ENCODE peak calls at places on chromosomes 4 and X, in nine cellular contexts. T is choroid plexus epithelial cell, L is cardiac muscle cell, D is adrenal gland, R is lower leg skin, E is endothelial cell, O is BJ, K is natural killer cell, N is upper lobe of left lung. P is an unnamed sample.

GRCh38 chr4:65502151-65502691 is 168.1 kb downstream of the EPHA5 start:
- DNase-seq in T (peak), L (peak), D (no peak), R (no peak), E (no peak), O (peak), K (no peak), N (no peak), P (no peak)

GRCh38 chr4:59570850-59571476 is 1629.2 kb upstream of the ADGRL3 start:
- DNase-seq in T (peak), L (no peak), D (no peak), R (no peak), E (no peak), O (no peak), K (no peak), N (no peak), P (no peak)

GRCh38 chr4:140755811-140756291 is 334 bp downstream of the TBC1D9 start:
- DNase-seq in T (peak), L (peak), D (peak), R (peak), E (peak), O (no peak), K (no peak), N (peak), P (peak)

GRCh38 chr4:16591867-16592266 is 306.6 kb downstream of the LDB2 start:
- DNase-seq in T (peak), L (peak), D (no peak), R (no peak), E (no peak), O (no peak), K (no peak), N (no peak), P (no peak)

GRCh38 chr4:1206299-1207156 is 34.1 kb upstream of the SPON2 start:
- DNase-seq in T (no peak), L (no peak), D (no peak), R (peak), E (no peak), O (no peak), K (no peak), N (peak), P (no peak)

GRCh38 chr4:121822796-121823504 is 733 bp downstream of the CCNA2 start:
- DNase-seq in T (peak), L (peak), D (peak), R (no peak), E (peak), O (no peak), K (peak), N (peak), P (peak)

GRCh38 chr4:7392438-7393374 is 42.0 kb downstream of the PSAPL1 start:
- DNase-seq in T (peak), L (peak), D (no peak), R (no peak), E (peak), O (no peak), K (no peak), N (peak), P (no peak)

GRCh38 chrX:39418936-39419659 is 617.8 kb downstream of the MID1IP1 start:
- DNase-seq in T (no peak), L (peak), D (peak), R (no peak), E (no peak), O (no peak), K (no peak), N (peak), P (no peak)

GRCh38 chrX:74931214-74931613 is 6.0 kb upstream of the NEXMIF start:
- DNase-seq in T (no peak), L (no peak), D (no peak), R (no peak), E (peak), O (no peak), K (no peak), N (no peak), P (no peak)

GRCh38 chr4:122450847-122451246 is 5.7 kb downstream of the IL2 start:
- DNase-seq in T (peak), L (peak), D (peak), R (no peak), E (peak), O (no peak), K (no peak), N (no peak), P (no peak)

GRCh38 chr4:128766781-128767180 is 42.7 kb upstream of the JADE1 start:
- DNase-seq in T (no peak), L (no peak), D (no peak), R (no peak), E (no peak), O (no peak), K (no peak), N (no peak), P (no peak)

GRCh38 chr4:8291701-8292387 is 22.3 kb downstream of the HTRA3 start:
- DNase-seq in T (no peak), L (no peak), D (no peak), R (peak), E (no peak), O (no peak), K (no peak), N (no peak), P (no peak)

GRCh38 chrX:40755291-40756249 is 20.2 kb upstream of the MED14 start:
- DNase-seq in T (peak), L (peak), D (peak), R (no peak), E (no peak), O (no peak), K (no peak), N (no peak), P (no peak)

GRCh38 chr4:94455081-94455480 is 3.3 kb downstream of the PDLIM5 start:
- DNase-seq in T (peak), L (peak), D (peak), R (peak), E (no peak), O (no peak), K (no peak), N (peak), P (no peak)

GRCh38 chrX:19839770-19840254 is 47.6 kb downstream of the SH3KBP1 start:
- DNase-seq in T (no peak), L (no peak), D (no peak), R (no peak), E (no peak), O (no peak), K (no peak), N (no peak), P (no peak)

GRCh38 chrX:106734827-106735226 is 8.3 kb downstream of the RNF128 start:
- DNase-seq in T (no peak), L (no peak), D (no peak), R (no peak), E (no peak), O (no peak), K (no peak), N (no peak), P (no peak)

GRCh38 chrX:78111140-78111931 is 7.3 kb downstream of the PGK1 start:
- DNase-seq in T (no peak), L (no peak), D (peak), R (no peak), E (no peak), O (no peak), K (no peak), N (no peak), P (no peak)

GRCh38 chrX:71618303-71618721 is at the start of gene CXCR3:
- DNase-seq in T (no peak), L (peak), D (peak), R (no peak), E (no peak), O (no peak), K (peak), N (peak), P (peak)

GRCh38 chr4:5780831-5781480 is 70.0 kb downstream of the EVC start:
- DNase-seq in T (peak), L (peak), D (no peak), R (peak), E (no peak), O (peak), K (no peak), N (no peak), P (no peak)

GRCh38 chr4:176709417-176709816 is 83.3 kb downstream of the VEGFC start:
- DNase-seq in T (no peak), L (peak), D (no peak), R (no peak), E (no peak), O (no peak), K (no peak), N (no peak), P (no peak)

DNA sequence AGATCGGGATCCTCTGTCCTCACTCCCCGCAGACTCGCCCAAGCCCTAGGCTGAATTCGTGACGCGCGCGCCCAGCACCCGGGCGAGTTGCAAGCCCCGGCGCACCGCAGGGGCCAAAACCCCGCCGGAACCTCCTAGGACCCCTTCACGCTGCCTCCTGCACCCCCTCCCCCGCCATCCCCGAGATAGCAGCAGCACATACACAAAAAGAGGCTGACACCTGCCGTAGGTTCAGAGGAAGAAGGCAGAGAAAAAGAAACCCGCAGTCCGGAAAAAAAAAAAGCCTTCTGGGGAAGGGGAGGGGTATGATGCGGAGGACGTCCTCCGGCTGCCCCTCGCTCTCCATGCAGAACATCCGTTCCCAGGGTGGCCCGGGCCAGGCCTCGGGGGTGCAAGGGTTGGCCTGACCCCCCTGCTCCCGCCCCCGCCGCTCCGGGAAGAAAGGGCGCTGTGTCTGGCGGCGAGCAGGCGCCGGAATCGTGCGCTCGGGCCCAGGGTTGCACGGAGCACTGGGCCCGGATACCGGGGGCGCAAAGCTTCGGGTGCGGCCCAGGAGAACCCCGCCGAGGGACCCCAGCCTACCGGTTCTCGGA is 2.5 kb downstream of the NLGN4X start:
- DNase-seq in T (no peak), L (no peak), D (no peak), R (no peak), E (peak), O (no peak), K (no peak), N (no peak), P (peak)
- TF ChIP-seq CTCF in T (no peak), L (no peak), D (no peak), R (no peak), E (no peak), O (no peak), K (no peak), N (no peak), P (no peak)

DNA sequence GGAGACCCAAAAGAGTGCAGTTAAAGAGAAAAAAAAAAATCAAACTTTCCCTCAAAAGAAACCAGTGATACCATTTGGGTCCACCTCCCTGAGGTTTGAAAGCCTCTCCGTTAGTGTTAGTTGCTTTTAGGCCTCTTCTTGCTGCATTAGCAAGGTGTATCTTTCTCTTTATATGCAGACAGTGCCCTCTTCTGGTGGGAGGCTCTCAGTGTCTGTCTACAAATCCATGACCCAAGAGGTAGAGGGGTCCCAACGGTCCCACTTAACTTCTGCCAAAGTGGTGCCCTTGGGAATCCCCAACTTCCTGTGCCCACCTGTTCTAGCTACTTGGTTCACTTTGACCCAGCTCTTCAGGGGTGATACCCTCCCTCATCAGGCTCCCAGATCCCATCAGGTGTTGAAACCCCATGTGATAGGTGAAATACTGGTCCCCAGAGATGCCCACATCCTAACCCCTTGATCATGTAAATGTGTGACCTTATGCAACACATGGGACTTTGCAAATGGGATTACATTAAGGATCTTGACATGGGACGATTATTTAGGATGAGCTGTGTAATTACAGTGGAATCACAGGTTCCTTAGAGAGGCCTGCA is 63.7 kb upstream of the CD99 start:
- DNase-seq in T (peak), L (peak), D (peak), R (no peak), E (no peak), O (no peak), K (no peak), N (no peak), P (peak)
- TF ChIP-seq CTCF in T (peak), L (peak), D (peak), R (no peak), E (peak), O (peak), K (no peak), N (no peak), P (peak)

GRCh38 chrX:108292053-108292452 is 146.2 kb downstream of the COL4A6 start:
- DNase-seq in T (no peak), L (no peak), D (no peak), R (no peak), E (no peak), O (no peak), K (no peak), N (no peak), P (no peak)
- TF ChIP-seq CTCF in T (no peak), L (no peak), D (no peak), R (no peak), E (no peak), O (no peak), K (no peak), N (no peak), P (no peak)

GRCh38 chr4:180950377-180950776 is 1292.8 kb upstream of the TENM3 start:
- DNase-seq in T (no peak), L (no peak), D (no peak), R (no peak), E (no peak), O (no peak), K (no peak), N (no peak), P (no peak)

GRCh38 chr4:180949825-180950224 is 1293.4 kb upstream of the TENM3 start:
- DNase-seq in T (no peak), L (no peak), D (no peak), R (no peak), E (no peak), O (no peak), K (no peak), N (no peak), P (no peak)

GRCh38 chr4:180951312-180951711 is 1291.9 kb upstream of the TENM3 start:
- DNase-seq in T (no peak), L (no peak), D (no peak), R (no peak), E (no peak), O (no peak), K (no peak), N (no peak), P (no peak)

DNA sequence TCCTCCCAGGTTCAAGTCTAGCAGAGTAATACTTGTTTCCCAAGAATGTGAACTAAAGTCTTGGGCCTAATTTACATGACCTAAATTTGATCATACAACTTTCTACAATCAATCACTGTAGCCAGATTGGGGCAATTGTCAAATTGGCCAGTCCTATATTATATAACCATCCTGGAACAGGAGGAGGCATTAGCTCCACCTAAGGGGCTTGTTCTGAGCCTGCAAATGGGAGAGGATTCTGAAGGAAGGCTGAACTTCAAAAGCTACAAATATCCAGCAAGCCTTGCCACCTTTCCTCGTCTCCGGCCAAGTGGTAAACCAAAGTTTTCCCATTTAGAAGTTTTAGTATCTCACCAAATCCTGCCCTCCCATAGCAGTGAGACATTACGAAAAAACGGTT is 1289.6 kb upstream of the TENM3 start:
- DNase-seq in T (peak), L (no peak), D (no peak), R (no peak), E (peak), O (no peak), K (no peak), N (no peak), P (no peak)
- TF ChIP-seq CTCF in T (peak), L (no peak), D (no peak), R (no peak), E (no peak), O (peak), K (no peak), N (no peak), P (no peak)

GRCh38 chr4:118967393-118967792 is 78.7 kb downstream of the SYNPO2 start:
- DNase-seq in T (peak), L (peak), D (no peak), R (no peak), E (no peak), O (no peak), K (no peak), N (no peak), P (no peak)

GRCh38 chr4:118968813-118969212 is 80.2 kb downstream of the SYNPO2 start:
- DNase-seq in T (peak), L (no peak), D (no peak), R (no peak), E (no peak), O (no peak), K (no peak), N (no peak), P (no peak)

GRCh38 chr4:118972167-118972566 is 83.5 kb downstream of the SYNPO2 start:
- DNase-seq in T (peak), L (no peak), D (no peak), R (no peak), E (no peak), O (no peak), K (no peak), N (no peak), P (no peak)

GRCh38 chr4:118968006-118968405 is 79.4 kb downstream of the SYNPO2 start:
- DNase-seq in T (peak), L (peak), D (peak), R (no peak), E (peak), O (peak), K (no peak), N (peak), P (peak)

GRCh38 chr4:118969359-118969758 is 80.7 kb downstream of the SYNPO2 start:
- DNase-seq in T (peak), L (peak), D (peak), R (no peak), E (peak), O (no peak), K (no peak), N (peak), P (no peak)
- TF ChIP-seq CTCF in T (peak), L (peak), D (no peak), R (no peak), E (no peak), O (peak), K (no peak), N (peak), P (peak)

GRCh38 chrX:130975947-130976346 is 72.9 kb upstream of the ENOX2 start:
- DNase-seq in T (peak), L (peak), D (peak), R (no peak), E (peak), O (no peak), K (no peak), N (no peak), P (no peak)
- TF ChIP-seq CTCF in T (peak), L (peak), D (peak), R (no peak), E (peak), O (peak), K (peak), N (no peak), P (peak)

P was measured in GM13976.